ENCODE peak calls at places on chromosomes 5 and 9, in seven cellular contexts. One of them, this sample, is unnamed.
A peak's percentile ranks its signal among the peaks of the same experiment; 100 is the strongest.

GRCh38 chr5:139557811-139558210 is 3.3 kb upstream of the UBE2D2 start:
- DNase-seq in WERI-Rb-1: no peak
- DNase-seq in GM04504: no peak
- DNase-seq in naive thymus-derived CD4-positive, alpha-beta T cell: no peak
- DNase-seq in A673: no peak
- DNase-seq in cardiac fibroblast: no peak
- DNase-seq in NCI-H1092 treated with DMSO at 0.1 percent for 48 hours: no peak
- DNase-seq in this sample: no peak

GRCh38 chr5:150559701-150560100 is 51.8 kb downstream of the NDST1 start:
- DNase-seq in GM04504: peak; percentile 17
- DNase-seq in WERI-Rb-1: no peak
- DNase-seq in A673: no peak
- DNase-seq in NCI-H1092 treated with DMSO at 0.1 percent for 48 hours: no peak
- DNase-seq in naive thymus-derived CD4-positive, alpha-beta T cell: no peak
- DNase-seq in cardiac fibroblast: peak; percentile 69
- DNase-seq in this sample: no peak

GRCh38 chr9:108643756-108644510 is 211.9 kb downstream of the ACTL7B start:
- DNase-seq in cardiac fibroblast: no peak
- DNase-seq in A673: no peak
- DNase-seq in naive thymus-derived CD4-positive, alpha-beta T cell: no peak
- DNase-seq in WERI-Rb-1: no peak
- DNase-seq in NCI-H1092 treated with DMSO at 0.1 percent for 48 hours: no peak
- DNase-seq in GM04504: no peak
- DNase-seq in this sample: no peak

GRCh38 chr9:69885474-69885929 is 64.9 kb downstream of the CFAP95 start:
- DNase-seq in cardiac fibroblast: peak; percentile 79
- DNase-seq in GM04504: peak; percentile 23
- DNase-seq in A673: no peak
- DNase-seq in NCI-H1092 treated with DMSO at 0.1 percent for 48 hours: no peak
- DNase-seq in naive thymus-derived CD4-positive, alpha-beta T cell: no peak
- DNase-seq in WERI-Rb-1: no peak
- DNase-seq in this sample: no peak

GRCh38 chr5:73619606-73620334 is 6.2 kb upstream of the ARHGEF28 start:
- DNase-seq in cardiac fibroblast: no peak
- DNase-seq in WERI-Rb-1: no peak
- DNase-seq in NCI-H1092 treated with DMSO at 0.1 percent for 48 hours: no peak
- DNase-seq in naive thymus-derived CD4-positive, alpha-beta T cell: no peak
- DNase-seq in GM04504: no peak
- DNase-seq in A673: no peak
- DNase-seq in this sample: no peak

GRCh38 chr5:10565785-10566506 is 2.1 kb downstream of the ANKRD33B start:
- DNase-seq in NCI-H1092 treated with DMSO at 0.1 percent for 48 hours: no peak
- DNase-seq in A673: no peak
- DNase-seq in GM04504: no peak
- DNase-seq in naive thymus-derived CD4-positive, alpha-beta T cell: no peak
- DNase-seq in WERI-Rb-1: peak; percentile 49
- DNase-seq in cardiac fibroblast: no peak
- DNase-seq in this sample: peak; percentile 42

GRCh38 chr9:83511051-83511450 is 27.1 kb downstream of the FRMD3 start:
- DNase-seq in NCI-H1092 treated with DMSO at 0.1 percent for 48 hours: peak; percentile 68
- DNase-seq in WERI-Rb-1: no peak
- DNase-seq in naive thymus-derived CD4-positive, alpha-beta T cell: no peak
- DNase-seq in cardiac fibroblast: peak; percentile 80
- DNase-seq in GM04504: no peak
- DNase-seq in A673: no peak
- DNase-seq in this sample: peak; percentile 0

GRCh38 chr5:51380603-51381207 is 2.5 kb upstream of the ISL1 start:
- DNase-seq in WERI-Rb-1: no peak
- DNase-seq in NCI-H1092 treated with DMSO at 0.1 percent for 48 hours: no peak
- DNase-seq in A673: peak; percentile 64
- DNase-seq in GM04504: no peak
- DNase-seq in cardiac fibroblast: peak; percentile 47
- DNase-seq in naive thymus-derived CD4-positive, alpha-beta T cell: no peak
- DNase-seq in this sample: peak; percentile 65

GRCh38 chr9:133089271-133089671 is 27.5 kb downstream of the CEL start:
- DNase-seq in naive thymus-derived CD4-positive, alpha-beta T cell: no peak
- DNase-seq in GM04504: no peak
- DNase-seq in NCI-H1092 treated with DMSO at 0.1 percent for 48 hours: peak; percentile 36
- DNase-seq in cardiac fibroblast: no peak
- DNase-seq in WERI-Rb-1: peak; percentile 84
- DNase-seq in A673: no peak
- DNase-seq in this sample: no peak

GRCh38 chr5:129243058-129243457 is 148.5 kb downstream of the ISOC1 start:
- DNase-seq in naive thymus-derived CD4-positive, alpha-beta T cell: no peak
- DNase-seq in A673: no peak
- DNase-seq in cardiac fibroblast: peak; percentile 40
- DNase-seq in GM04504: no peak
- DNase-seq in NCI-H1092 treated with DMSO at 0.1 percent for 48 hours: no peak
- DNase-seq in WERI-Rb-1: no peak
- DNase-seq in this sample: no peak

GRCh38 chr5:32130865-32131264 is 43.3 kb downstream of the GOLPH3 start:
- DNase-seq in A673: peak; percentile 55
- DNase-seq in WERI-Rb-1: no peak
- DNase-seq in naive thymus-derived CD4-positive, alpha-beta T cell: no peak
- DNase-seq in cardiac fibroblast: no peak
- DNase-seq in NCI-H1092 treated with DMSO at 0.1 percent for 48 hours: no peak
- DNase-seq in GM04504: no peak
- DNase-seq in this sample: no peak

GRCh38 chr9:83933804-83934203 is 12.6 kb upstream of the KIF27 start:
- DNase-seq in NCI-H1092 treated with DMSO at 0.1 percent for 48 hours: no peak
- DNase-seq in cardiac fibroblast: peak; percentile 87
- DNase-seq in A673: peak; percentile 35
- DNase-seq in naive thymus-derived CD4-positive, alpha-beta T cell: no peak
- DNase-seq in GM04504: no peak
- DNase-seq in WERI-Rb-1: no peak
- DNase-seq in this sample: no peak

GRCh38 chr5:127840809-127841208 is 137.6 kb downstream of the CCDC192 start:
- DNase-seq in WERI-Rb-1: no peak
- DNase-seq in A673: no peak
- DNase-seq in NCI-H1092 treated with DMSO at 0.1 percent for 48 hours: no peak
- DNase-seq in GM04504: no peak
- DNase-seq in naive thymus-derived CD4-positive, alpha-beta T cell: no peak
- DNase-seq in cardiac fibroblast: no peak
- DNase-seq in this sample: no peak

GRCh38 chr5:10489810-10490426 is 48.2 kb downstream of the ROPN1L start:
- DNase-seq in naive thymus-derived CD4-positive, alpha-beta T cell: peak; percentile 2
- DNase-seq in cardiac fibroblast: peak; percentile 33
- DNase-seq in WERI-Rb-1: no peak
- DNase-seq in A673: no peak
- DNase-seq in GM04504: no peak
- DNase-seq in NCI-H1092 treated with DMSO at 0.1 percent for 48 hours: no peak
- DNase-seq in this sample: peak; percentile 69

GRCh38 chr9:94872921-94873511 is 146.5 kb downstream of the AOPEP start:
- DNase-seq in WERI-Rb-1: no peak
- DNase-seq in NCI-H1092 treated with DMSO at 0.1 percent for 48 hours: no peak
- DNase-seq in A673: no peak
- DNase-seq in GM04504: peak; percentile 40
- DNase-seq in naive thymus-derived CD4-positive, alpha-beta T cell: no peak
- DNase-seq in cardiac fibroblast: no peak
- DNase-seq in this sample: no peak

GRCh38 chr5:80238778-80239679 is 16.8 kb downstream of the SERINC5 start:
- DNase-seq in NCI-H1092 treated with DMSO at 0.1 percent for 48 hours: peak; percentile 81
- DNase-seq in WERI-Rb-1: no peak
- DNase-seq in A673: peak; percentile 71
- DNase-seq in cardiac fibroblast: peak; percentile 40
- DNase-seq in naive thymus-derived CD4-positive, alpha-beta T cell: no peak
- DNase-seq in GM04504: no peak
- DNase-seq in this sample: peak; percentile 57

GRCh38 chr5:178108966-178109365 is 4.4 kb upstream of the N4BP3 start:
- DNase-seq in NCI-H1092 treated with DMSO at 0.1 percent for 48 hours: no peak
- DNase-seq in A673: no peak
- DNase-seq in cardiac fibroblast: no peak
- DNase-seq in naive thymus-derived CD4-positive, alpha-beta T cell: no peak
- DNase-seq in WERI-Rb-1: no peak
- DNase-seq in GM04504: no peak
- DNase-seq in this sample: no peak

GRCh38 chr5:435156-435790 is 7.7 kb upstream of the EXOC3 start:
- DNase-seq in WERI-Rb-1: peak; percentile 6
- DNase-seq in GM04504: no peak
- DNase-seq in cardiac fibroblast: no peak
- DNase-seq in naive thymus-derived CD4-positive, alpha-beta T cell: no peak
- DNase-seq in NCI-H1092 treated with DMSO at 0.1 percent for 48 hours: no peak
- DNase-seq in A673: no peak
- DNase-seq in this sample: no peak

GRCh38 chr5:171852255-171852681 is 66.7 kb downstream of the SMIM23 start:
- DNase-seq in A673: peak; percentile 21
- DNase-seq in NCI-H1092 treated with DMSO at 0.1 percent for 48 hours: no peak
- DNase-seq in WERI-Rb-1: no peak
- DNase-seq in naive thymus-derived CD4-positive, alpha-beta T cell: no peak
- DNase-seq in GM04504: no peak
- DNase-seq in cardiac fibroblast: peak; percentile 33
- DNase-seq in this sample: no peak

GRCh38 chr5:53397141-53397794 is 83.2 kb upstream of the FST start:
- DNase-seq in naive thymus-derived CD4-positive, alpha-beta T cell: no peak
- DNase-seq in A673: no peak
- DNase-seq in cardiac fibroblast: peak; percentile 47
- DNase-seq in NCI-H1092 treated with DMSO at 0.1 percent for 48 hours: no peak
- DNase-seq in GM04504: no peak
- DNase-seq in WERI-Rb-1: no peak
- DNase-seq in this sample: no peak

GRCh38 chr5:851553-851952 is 767 bp upstream of the ZDHHC11 start:
- DNase-seq in NCI-H1092 treated with DMSO at 0.1 percent for 48 hours: no peak
- DNase-seq in naive thymus-derived CD4-positive, alpha-beta T cell: no peak
- DNase-seq in A673: no peak
- DNase-seq in GM04504: no peak
- DNase-seq in WERI-Rb-1: no peak
- DNase-seq in cardiac fibroblast: no peak
- DNase-seq in this sample: no peak

GRCh38 chr9:97982719-97983523 is at the start of gene ANP32B:
- DNase-seq in WERI-Rb-1: peak; percentile 97
- DNase-seq in naive thymus-derived CD4-positive, alpha-beta T cell: peak; percentile 96
- DNase-seq in A673: peak; percentile 96
- DNase-seq in NCI-H1092 treated with DMSO at 0.1 percent for 48 hours: peak; percentile 82
- DNase-seq in cardiac fibroblast: peak; percentile 89
- DNase-seq in GM04504: peak; percentile 83
- DNase-seq in this sample: peak; percentile 94

GRCh38 chr5:126031989-126032716 is 391.1 kb upstream of the GRAMD2B start:
- DNase-seq in WERI-Rb-1: no peak
- DNase-seq in naive thymus-derived CD4-positive, alpha-beta T cell: no peak
- DNase-seq in A673: no peak
- DNase-seq in GM04504: no peak
- DNase-seq in NCI-H1092 treated with DMSO at 0.1 percent for 48 hours: peak; percentile 27
- DNase-seq in cardiac fibroblast: peak; percentile 81
- DNase-seq in this sample: no peak

GRCh38 chr5:66646570-66646969 is 50.4 kb downstream of the MAST4 start:
- DNase-seq in cardiac fibroblast: peak; percentile 33
- DNase-seq in GM04504: no peak
- DNase-seq in naive thymus-derived CD4-positive, alpha-beta T cell: no peak
- DNase-seq in A673: no peak
- DNase-seq in NCI-H1092 treated with DMSO at 0.1 percent for 48 hours: no peak
- DNase-seq in WERI-Rb-1: no peak
- DNase-seq in this sample: no peak

GRCh38 chr5:126044111-126044668 is 379.0 kb upstream of the GRAMD2B start:
- DNase-seq in naive thymus-derived CD4-positive, alpha-beta T cell: no peak
- DNase-seq in WERI-Rb-1: no peak
- DNase-seq in NCI-H1092 treated with DMSO at 0.1 percent for 48 hours: peak; percentile 71
- DNase-seq in A673: no peak
- DNase-seq in GM04504: no peak
- DNase-seq in cardiac fibroblast: peak; percentile 35
- DNase-seq in this sample: no peak

GRCh38 chr9:69215774-69216482 is 41.9 kb downstream of the TJP2 start:
- DNase-seq in cardiac fibroblast: no peak
- DNase-seq in WERI-Rb-1: no peak
- DNase-seq in NCI-H1092 treated with DMSO at 0.1 percent for 48 hours: no peak
- DNase-seq in GM04504: no peak
- DNase-seq in A673: no peak
- DNase-seq in naive thymus-derived CD4-positive, alpha-beta T cell: no peak
- DNase-seq in this sample: peak; percentile 14

GRCh38 chr9:116644099-116644688 is 42.9 kb upstream of the TRIM32 start:
- DNase-seq in GM04504: peak; percentile 57
- DNase-seq in A673: no peak
- DNase-seq in naive thymus-derived CD4-positive, alpha-beta T cell: no peak
- DNase-seq in WERI-Rb-1: no peak
- DNase-seq in cardiac fibroblast: no peak
- DNase-seq in NCI-H1092 treated with DMSO at 0.1 percent for 48 hours: no peak
- DNase-seq in this sample: no peak

GRCh38 chr5:170538970-170539586 is 35.3 kb downstream of the KCNIP1 start:
- DNase-seq in GM04504: no peak
- DNase-seq in cardiac fibroblast: no peak
- DNase-seq in A673: no peak
- DNase-seq in WERI-Rb-1: no peak
- DNase-seq in NCI-H1092 treated with DMSO at 0.1 percent for 48 hours: no peak
- DNase-seq in naive thymus-derived CD4-positive, alpha-beta T cell: no peak
- DNase-seq in this sample: no peak

GRCh38 chr9:70407081-70407503 is 7.4 kb downstream of the KLF9 start:
- DNase-seq in NCI-H1092 treated with DMSO at 0.1 percent for 48 hours: no peak
- DNase-seq in GM04504: peak; percentile 93
- DNase-seq in WERI-Rb-1: no peak
- DNase-seq in cardiac fibroblast: peak; percentile 94
- DNase-seq in A673: no peak
- DNase-seq in naive thymus-derived CD4-positive, alpha-beta T cell: no peak
- DNase-seq in this sample: no peak

GRCh38 chr5:131536211-131536826 is 98.7 kb downstream of the RAPGEF6 start:
- DNase-seq in cardiac fibroblast: peak; percentile 77
- DNase-seq in A673: peak; percentile 39
- DNase-seq in WERI-Rb-1: no peak
- DNase-seq in GM04504: no peak
- DNase-seq in naive thymus-derived CD4-positive, alpha-beta T cell: peak; percentile 61
- DNase-seq in NCI-H1092 treated with DMSO at 0.1 percent for 48 hours: peak; percentile 18
- DNase-seq in this sample: peak; percentile 94

GRCh38 chr5:151628112-151628823 is 37.1 kb upstream of the FAT2 start:
- DNase-seq in A673: peak; percentile 48
- DNase-seq in cardiac fibroblast: peak; percentile 11
- DNase-seq in WERI-Rb-1: no peak
- DNase-seq in GM04504: no peak
- DNase-seq in NCI-H1092 treated with DMSO at 0.1 percent for 48 hours: no peak
- DNase-seq in naive thymus-derived CD4-positive, alpha-beta T cell: no peak
- DNase-seq in this sample: no peak

GRCh38 chr5:17061973-17062470 is 125.9 kb upstream of the MYO10 start:
- DNase-seq in WERI-Rb-1: no peak
- DNase-seq in A673: no peak
- DNase-seq in NCI-H1092 treated with DMSO at 0.1 percent for 48 hours: no peak
- DNase-seq in cardiac fibroblast: no peak
- DNase-seq in GM04504: no peak
- DNase-seq in naive thymus-derived CD4-positive, alpha-beta T cell: no peak
- DNase-seq in this sample: no peak

GRCh38 chr5:11904270-11904906 is at the start of gene CTNND2:
- DNase-seq in WERI-Rb-1: peak; percentile 93
- DNase-seq in cardiac fibroblast: peak; percentile 4
- DNase-seq in A673: peak; percentile 39
- DNase-seq in GM04504: no peak
- DNase-seq in naive thymus-derived CD4-positive, alpha-beta T cell: no peak
- DNase-seq in NCI-H1092 treated with DMSO at 0.1 percent for 48 hours: peak; percentile 26
- DNase-seq in this sample: peak; percentile 23

GRCh38 chr9:15889555-15889954 is 336.7 kb downstream of the CCDC171 start:
- DNase-seq in WERI-Rb-1: no peak
- DNase-seq in cardiac fibroblast: peak; percentile 70
- DNase-seq in NCI-H1092 treated with DMSO at 0.1 percent for 48 hours: no peak
- DNase-seq in GM04504: peak; percentile 11
- DNase-seq in A673: no peak
- DNase-seq in naive thymus-derived CD4-positive, alpha-beta T cell: no peak
- DNase-seq in this sample: no peak

GRCh38 chr5:54825005-54825404 is 160.4 kb downstream of the ESM1 start:
- DNase-seq in GM04504: no peak
- DNase-seq in WERI-Rb-1: no peak
- DNase-seq in A673: no peak
- DNase-seq in naive thymus-derived CD4-positive, alpha-beta T cell: no peak
- DNase-seq in NCI-H1092 treated with DMSO at 0.1 percent for 48 hours: no peak
- DNase-seq in cardiac fibroblast: peak; percentile 78
- DNase-seq in this sample: no peak

GRCh38 chr9:21392270-21392669 is 7.1 kb upstream of the IFNA2 start:
- DNase-seq in naive thymus-derived CD4-positive, alpha-beta T cell: peak; percentile 8
- DNase-seq in cardiac fibroblast: peak; percentile 29
- DNase-seq in NCI-H1092 treated with DMSO at 0.1 percent for 48 hours: peak; percentile 19
- DNase-seq in GM04504: no peak
- DNase-seq in A673: peak; percentile 22
- DNase-seq in WERI-Rb-1: peak; percentile 18
- DNase-seq in this sample: peak; percentile 54

GRCh38 chr5:169939731-169940130 is 40.6 kb downstream of the INSYN2B start:
- DNase-seq in A673: no peak
- DNase-seq in WERI-Rb-1: no peak
- DNase-seq in cardiac fibroblast: no peak
- DNase-seq in NCI-H1092 treated with DMSO at 0.1 percent for 48 hours: no peak
- DNase-seq in naive thymus-derived CD4-positive, alpha-beta T cell: no peak
- DNase-seq in GM04504: no peak
- DNase-seq in this sample: no peak

GRCh38 chr5:102811962-102812361 is 56.9 kb downstream of the PAM start:
- DNase-seq in GM04504: peak; percentile 19
- DNase-seq in naive thymus-derived CD4-positive, alpha-beta T cell: no peak
- DNase-seq in A673: peak; percentile 75
- DNase-seq in NCI-H1092 treated with DMSO at 0.1 percent for 48 hours: peak; percentile 80
- DNase-seq in WERI-Rb-1: no peak
- DNase-seq in cardiac fibroblast: peak; percentile 66
- DNase-seq in this sample: peak; percentile 30